ENCODE peak calls at places on chromosomes 4 and X, in seven cellular contexts. One of them, this sample, is unnamed.

GRCh38 chr4:3663791-3664190 is 102.4 kb upstream of the ADRA2C start:
- DNase-seq in stimulated activated CD4-positive, alpha-beta T cell treated with anti-CD3 and anti-CD28 coated beads, Interleukin-1b, Interleukin-23, amount 100 ng/mL, for 1 hour: no peak
- DNase-seq in CD4-positive, alpha-beta T cell: no peak
- DNase-seq in WTC11: no peak
- DNase-seq in activated CD8-positive, alpha-beta memory T cell treated with anti-CD3 and anti-CD28 coated beads, Interleukin-2, amount 50 U/mL, for 48 hours: no peak
- DNase-seq in astrocyte: no peak
- DNase-seq in RWPE1: no peak
- DNase-seq in this sample: no peak

GRCh38 chrX:39903343-39903742 is 194.4 kb downstream of the BCOR start:
- DNase-seq in stimulated activated CD4-positive, alpha-beta T cell treated with anti-CD3 and anti-CD28 coated beads, Interleukin-1b, Interleukin-23, amount 100 ng/mL, for 1 hour: no peak
- DNase-seq in CD4-positive, alpha-beta T cell: no peak
- DNase-seq in WTC11: no peak
- DNase-seq in activated CD8-positive, alpha-beta memory T cell treated with anti-CD3 and anti-CD28 coated beads, Interleukin-2, amount 50 U/mL, for 48 hours: no peak
- DNase-seq in astrocyte: peak; percentile 83
- DNase-seq in RWPE1: no peak
- DNase-seq in this sample: no peak

GRCh38 chrX:17547658-17548057 is 172.7 kb downstream of the NHS start:
- DNase-seq in stimulated activated CD4-positive, alpha-beta T cell treated with anti-CD3 and anti-CD28 coated beads, Interleukin-1b, Interleukin-23, amount 100 ng/mL, for 1 hour: no peak
- DNase-seq in CD4-positive, alpha-beta T cell: no peak
- DNase-seq in WTC11: no peak
- DNase-seq in activated CD8-positive, alpha-beta memory T cell treated with anti-CD3 and anti-CD28 coated beads, Interleukin-2, amount 50 U/mL, for 48 hours: no peak
- DNase-seq in astrocyte: peak; percentile 90
- DNase-seq in RWPE1: peak; percentile 79
- DNase-seq in this sample: no peak

GRCh38 chr4:22463179-22463578 is 52.7 kb downstream of the ADGRA3 start:
- DNase-seq in stimulated activated CD4-positive, alpha-beta T cell treated with anti-CD3 and anti-CD28 coated beads, Interleukin-1b, Interleukin-23, amount 100 ng/mL, for 1 hour: peak; percentile 11
- DNase-seq in CD4-positive, alpha-beta T cell: no peak
- DNase-seq in WTC11: peak; percentile 33
- DNase-seq in activated CD8-positive, alpha-beta memory T cell treated with anti-CD3 and anti-CD28 coated beads, Interleukin-2, amount 50 U/mL, for 48 hours: no peak
- DNase-seq in astrocyte: no peak
- DNase-seq in RWPE1: no peak
- DNase-seq in this sample: no peak

GRCh38 chrX:68846536-68846935 is 17.7 kb downstream of the EFNB1 start:
- DNase-seq in stimulated activated CD4-positive, alpha-beta T cell treated with anti-CD3 and anti-CD28 coated beads, Interleukin-1b, Interleukin-23, amount 100 ng/mL, for 1 hour: no peak
- DNase-seq in CD4-positive, alpha-beta T cell: no peak
- DNase-seq in WTC11: peak; percentile 72
- DNase-seq in activated CD8-positive, alpha-beta memory T cell treated with anti-CD3 and anti-CD28 coated beads, Interleukin-2, amount 50 U/mL, for 48 hours: no peak
- DNase-seq in astrocyte: no peak
- DNase-seq in RWPE1: no peak
- DNase-seq in this sample: no peak

GRCh38 chr4:74266081-74266480 is 42.2 kb upstream of the EPGN start:
- DNase-seq in stimulated activated CD4-positive, alpha-beta T cell treated with anti-CD3 and anti-CD28 coated beads, Interleukin-1b, Interleukin-23, amount 100 ng/mL, for 1 hour: no peak
- DNase-seq in CD4-positive, alpha-beta T cell: no peak
- DNase-seq in WTC11: no peak
- DNase-seq in activated CD8-positive, alpha-beta memory T cell treated with anti-CD3 and anti-CD28 coated beads, Interleukin-2, amount 50 U/mL, for 48 hours: no peak
- DNase-seq in astrocyte: no peak
- DNase-seq in RWPE1: no peak
- DNase-seq in this sample: no peak

GRCh38 chr4:118340109-118340508 is 12.7 kb downstream of the PRSS12 start:
- DNase-seq in stimulated activated CD4-positive, alpha-beta T cell treated with anti-CD3 and anti-CD28 coated beads, Interleukin-1b, Interleukin-23, amount 100 ng/mL, for 1 hour: no peak
- DNase-seq in CD4-positive, alpha-beta T cell: no peak
- DNase-seq in WTC11: no peak
- DNase-seq in activated CD8-positive, alpha-beta memory T cell treated with anti-CD3 and anti-CD28 coated beads, Interleukin-2, amount 50 U/mL, for 48 hours: no peak
- DNase-seq in astrocyte: no peak
- DNase-seq in RWPE1: no peak
- DNase-seq in this sample: no peak

GRCh38 chr4:185811509-185812364 is at the start of gene SORBS2:
- DNase-seq in stimulated activated CD4-positive, alpha-beta T cell treated with anti-CD3 and anti-CD28 coated beads, Interleukin-1b, Interleukin-23, amount 100 ng/mL, for 1 hour: no peak
- DNase-seq in CD4-positive, alpha-beta T cell: no peak
- DNase-seq in WTC11: no peak
- DNase-seq in activated CD8-positive, alpha-beta memory T cell treated with anti-CD3 and anti-CD28 coated beads, Interleukin-2, amount 50 U/mL, for 48 hours: no peak
- DNase-seq in astrocyte: peak; percentile 78
- DNase-seq in RWPE1: peak; percentile 25
- DNase-seq in this sample: peak; percentile 59

GRCh38 chr4:39814403-39815185 is 116.7 kb downstream of the UBE2K start:
- DNase-seq in stimulated activated CD4-positive, alpha-beta T cell treated with anti-CD3 and anti-CD28 coated beads, Interleukin-1b, Interleukin-23, amount 100 ng/mL, for 1 hour: no peak
- DNase-seq in CD4-positive, alpha-beta T cell: no peak
- DNase-seq in WTC11: no peak
- DNase-seq in activated CD8-positive, alpha-beta memory T cell treated with anti-CD3 and anti-CD28 coated beads, Interleukin-2, amount 50 U/mL, for 48 hours: peak; percentile 61
- DNase-seq in astrocyte: peak; percentile 16
- DNase-seq in RWPE1: peak; percentile 30
- DNase-seq in this sample: no peak

GRCh38 chr4:87044511-87045369 is 109.9 kb downstream of the AFF1 start:
- DNase-seq in stimulated activated CD4-positive, alpha-beta T cell treated with anti-CD3 and anti-CD28 coated beads, Interleukin-1b, Interleukin-23, amount 100 ng/mL, for 1 hour: no peak
- DNase-seq in CD4-positive, alpha-beta T cell: no peak
- DNase-seq in WTC11: no peak
- DNase-seq in activated CD8-positive, alpha-beta memory T cell treated with anti-CD3 and anti-CD28 coated beads, Interleukin-2, amount 50 U/mL, for 48 hours: no peak
- DNase-seq in astrocyte: no peak
- DNase-seq in RWPE1: no peak
- DNase-seq in this sample: no peak

GRCh38 chrX:56813318-56813837 is 84.3 kb downstream of the NBDY start:
- DNase-seq in stimulated activated CD4-positive, alpha-beta T cell treated with anti-CD3 and anti-CD28 coated beads, Interleukin-1b, Interleukin-23, amount 100 ng/mL, for 1 hour: no peak
- DNase-seq in CD4-positive, alpha-beta T cell: peak; percentile 33
- DNase-seq in WTC11: no peak
- DNase-seq in activated CD8-positive, alpha-beta memory T cell treated with anti-CD3 and anti-CD28 coated beads, Interleukin-2, amount 50 U/mL, for 48 hours: peak; percentile 59
- DNase-seq in astrocyte: peak; percentile 75
- DNase-seq in RWPE1: peak; percentile 78
- DNase-seq in this sample: no peak

GRCh38 chr4:140227286-140227685 is 73.3 kb upstream of the MAML3 start:
- DNase-seq in stimulated activated CD4-positive, alpha-beta T cell treated with anti-CD3 and anti-CD28 coated beads, Interleukin-1b, Interleukin-23, amount 100 ng/mL, for 1 hour: no peak
- DNase-seq in CD4-positive, alpha-beta T cell: no peak
- DNase-seq in WTC11: no peak
- DNase-seq in activated CD8-positive, alpha-beta memory T cell treated with anti-CD3 and anti-CD28 coated beads, Interleukin-2, amount 50 U/mL, for 48 hours: no peak
- DNase-seq in astrocyte: no peak
- DNase-seq in RWPE1: no peak
- DNase-seq in this sample: no peak

GRCh38 chr4:91330555-91331137 is 973.1 kb upstream of the GRID2 start:
- DNase-seq in stimulated activated CD4-positive, alpha-beta T cell treated with anti-CD3 and anti-CD28 coated beads, Interleukin-1b, Interleukin-23, amount 100 ng/mL, for 1 hour: no peak
- DNase-seq in CD4-positive, alpha-beta T cell: no peak
- DNase-seq in WTC11: no peak
- DNase-seq in activated CD8-positive, alpha-beta memory T cell treated with anti-CD3 and anti-CD28 coated beads, Interleukin-2, amount 50 U/mL, for 48 hours: no peak
- DNase-seq in astrocyte: peak; percentile 26
- DNase-seq in RWPE1: no peak
- DNase-seq in this sample: no peak

GRCh38 chr4:81743731-81744465 is 272.2 kb upstream of the RASGEF1B start:
- DNase-seq in stimulated activated CD4-positive, alpha-beta T cell treated with anti-CD3 and anti-CD28 coated beads, Interleukin-1b, Interleukin-23, amount 100 ng/mL, for 1 hour: no peak
- DNase-seq in CD4-positive, alpha-beta T cell: no peak
- DNase-seq in WTC11: no peak
- DNase-seq in activated CD8-positive, alpha-beta memory T cell treated with anti-CD3 and anti-CD28 coated beads, Interleukin-2, amount 50 U/mL, for 48 hours: no peak
- DNase-seq in astrocyte: no peak
- DNase-seq in RWPE1: no peak
- DNase-seq in this sample: peak; percentile 48

GRCh38 chrX:6129195-6129594 is 99.5 kb downstream of the NLGN4X start:
- DNase-seq in stimulated activated CD4-positive, alpha-beta T cell treated with anti-CD3 and anti-CD28 coated beads, Interleukin-1b, Interleukin-23, amount 100 ng/mL, for 1 hour: no peak
- DNase-seq in CD4-positive, alpha-beta T cell: no peak
- DNase-seq in WTC11: no peak
- DNase-seq in activated CD8-positive, alpha-beta memory T cell treated with anti-CD3 and anti-CD28 coated beads, Interleukin-2, amount 50 U/mL, for 48 hours: no peak
- DNase-seq in astrocyte: no peak
- DNase-seq in RWPE1: no peak
- DNase-seq in this sample: no peak

GRCh38 chr4:178789279-178789678 is 1347.0 kb upstream of the AGA start:
- DNase-seq in stimulated activated CD4-positive, alpha-beta T cell treated with anti-CD3 and anti-CD28 coated beads, Interleukin-1b, Interleukin-23, amount 100 ng/mL, for 1 hour: no peak
- DNase-seq in CD4-positive, alpha-beta T cell: no peak
- DNase-seq in WTC11: no peak
- DNase-seq in activated CD8-positive, alpha-beta memory T cell treated with anti-CD3 and anti-CD28 coated beads, Interleukin-2, amount 50 U/mL, for 48 hours: no peak
- DNase-seq in astrocyte: no peak
- DNase-seq in RWPE1: no peak
- DNase-seq in this sample: no peak

GRCh38 chr4:85939595-85939994 is 420.3 kb downstream of the MAPK10 start:
- DNase-seq in stimulated activated CD4-positive, alpha-beta T cell treated with anti-CD3 and anti-CD28 coated beads, Interleukin-1b, Interleukin-23, amount 100 ng/mL, for 1 hour: no peak
- DNase-seq in CD4-positive, alpha-beta T cell: no peak
- DNase-seq in WTC11: no peak
- DNase-seq in activated CD8-positive, alpha-beta memory T cell treated with anti-CD3 and anti-CD28 coated beads, Interleukin-2, amount 50 U/mL, for 48 hours: no peak
- DNase-seq in astrocyte: no peak
- DNase-seq in RWPE1: no peak
- DNase-seq in this sample: no peak

GRCh38 chrX:19889582-19890342 is 2.4 kb upstream of the SH3KBP1 start:
- DNase-seq in stimulated activated CD4-positive, alpha-beta T cell treated with anti-CD3 and anti-CD28 coated beads, Interleukin-1b, Interleukin-23, amount 100 ng/mL, for 1 hour: no peak
- DNase-seq in CD4-positive, alpha-beta T cell: peak; percentile 31
- DNase-seq in WTC11: peak; percentile 14
- DNase-seq in activated CD8-positive, alpha-beta memory T cell treated with anti-CD3 and anti-CD28 coated beads, Interleukin-2, amount 50 U/mL, for 48 hours: no peak
- DNase-seq in astrocyte: peak; percentile 66
- DNase-seq in RWPE1: peak; percentile 36
- DNase-seq in this sample: no peak

GRCh38 chr4:86818211-86818610 is 31.0 kb downstream of the SLC10A6 start:
- DNase-seq in stimulated activated CD4-positive, alpha-beta T cell treated with anti-CD3 and anti-CD28 coated beads, Interleukin-1b, Interleukin-23, amount 100 ng/mL, for 1 hour: no peak
- DNase-seq in CD4-positive, alpha-beta T cell: no peak
- DNase-seq in WTC11: no peak
- DNase-seq in activated CD8-positive, alpha-beta memory T cell treated with anti-CD3 and anti-CD28 coated beads, Interleukin-2, amount 50 U/mL, for 48 hours: no peak
- DNase-seq in astrocyte: peak; percentile 28
- DNase-seq in RWPE1: no peak
- DNase-seq in this sample: no peak

GRCh38 chr4:169945636-169946035 is 80.6 kb downstream of the MFAP3L start:
- DNase-seq in stimulated activated CD4-positive, alpha-beta T cell treated with anti-CD3 and anti-CD28 coated beads, Interleukin-1b, Interleukin-23, amount 100 ng/mL, for 1 hour: no peak
- DNase-seq in CD4-positive, alpha-beta T cell: no peak
- DNase-seq in WTC11: no peak
- DNase-seq in activated CD8-positive, alpha-beta memory T cell treated with anti-CD3 and anti-CD28 coated beads, Interleukin-2, amount 50 U/mL, for 48 hours: no peak
- DNase-seq in astrocyte: no peak
- DNase-seq in RWPE1: no peak
- DNase-seq in this sample: no peak

GRCh38 chr4:120843840-120844527 is 78.5 kb downstream of the PRDM5 start:
- DNase-seq in stimulated activated CD4-positive, alpha-beta T cell treated with anti-CD3 and anti-CD28 coated beads, Interleukin-1b, Interleukin-23, amount 100 ng/mL, for 1 hour: no peak
- DNase-seq in CD4-positive, alpha-beta T cell: no peak
- DNase-seq in WTC11: peak; percentile 60
- DNase-seq in activated CD8-positive, alpha-beta memory T cell treated with anti-CD3 and anti-CD28 coated beads, Interleukin-2, amount 50 U/mL, for 48 hours: no peak
- DNase-seq in astrocyte: no peak
- DNase-seq in RWPE1: no peak
- DNase-seq in this sample: no peak

GRCh38 chr4:1413221-1413663 is 7.0 kb upstream of the NKX1-1 start:
- DNase-seq in stimulated activated CD4-positive, alpha-beta T cell treated with anti-CD3 and anti-CD28 coated beads, Interleukin-1b, Interleukin-23, amount 100 ng/mL, for 1 hour: no peak
- DNase-seq in CD4-positive, alpha-beta T cell: no peak
- DNase-seq in WTC11: no peak
- DNase-seq in activated CD8-positive, alpha-beta memory T cell treated with anti-CD3 and anti-CD28 coated beads, Interleukin-2, amount 50 U/mL, for 48 hours: no peak
- DNase-seq in astrocyte: no peak
- DNase-seq in RWPE1: no peak
- DNase-seq in this sample: no peak

GRCh38 chrX:101659601-101660063 is at the start of gene ARMCX2:
- DNase-seq in stimulated activated CD4-positive, alpha-beta T cell treated with anti-CD3 and anti-CD28 coated beads, Interleukin-1b, Interleukin-23, amount 100 ng/mL, for 1 hour: no peak
- DNase-seq in CD4-positive, alpha-beta T cell: no peak
- DNase-seq in WTC11: peak; percentile 36
- DNase-seq in activated CD8-positive, alpha-beta memory T cell treated with anti-CD3 and anti-CD28 coated beads, Interleukin-2, amount 50 U/mL, for 48 hours: no peak
- DNase-seq in astrocyte: peak; percentile 61
- DNase-seq in RWPE1: no peak
- DNase-seq in this sample: no peak

GRCh38 chrX:10833299-10834169 is 213.1 kb upstream of the MID1 start:
- DNase-seq in stimulated activated CD4-positive, alpha-beta T cell treated with anti-CD3 and anti-CD28 coated beads, Interleukin-1b, Interleukin-23, amount 100 ng/mL, for 1 hour: no peak
- DNase-seq in CD4-positive, alpha-beta T cell: no peak
- DNase-seq in WTC11: peak; percentile 29
- DNase-seq in activated CD8-positive, alpha-beta memory T cell treated with anti-CD3 and anti-CD28 coated beads, Interleukin-2, amount 50 U/mL, for 48 hours: no peak
- DNase-seq in astrocyte: peak; percentile 27
- DNase-seq in RWPE1: peak; percentile 20
- DNase-seq in this sample: no peak

This sample was measured in cerebellar nuclear complex.